ENCODE peak calls at places on chromosomes 16 and 17, in five cellular contexts. One of them, this sample, is unnamed.

GRCh38 chr16:48831081-48831722 is 221.2 kb upstream of the N4BP1 start:
- DNase-seq in IMR-90: no peak
- DNase-seq in heart left ventricle: no peak
- DNase-seq in endothelial cell of umbilical vein: no peak
- DNase-seq in A549: peak; percentile 3
- DNase-seq in this sample: no peak

GRCh38 chr17:68665373-68665772 is 64.2 kb upstream of the FAM20A start:
- DNase-seq in IMR-90: no peak
- DNase-seq in heart left ventricle: no peak
- DNase-seq in endothelial cell of umbilical vein: no peak
- DNase-seq in A549: no peak
- DNase-seq in this sample: no peak

GRCh38 chr17:1050246-1050995 is 53.5 kb downstream of the TIMM22 start:
- DNase-seq in IMR-90: no peak
- DNase-seq in heart left ventricle: peak; percentile 5
- DNase-seq in endothelial cell of umbilical vein: no peak
- DNase-seq in A549: no peak
- DNase-seq in this sample: no peak

GRCh38 chr17:32285770-32286517 is 20.3 kb downstream of the RHBDL3 start:
- DNase-seq in IMR-90: no peak
- DNase-seq in heart left ventricle: no peak
- DNase-seq in endothelial cell of umbilical vein: no peak
- DNase-seq in A549: no peak
- DNase-seq in this sample: no peak

GRCh38 chr17:12987120-12987519 is 30.7 kb downstream of the ELAC2 start:
- DNase-seq in IMR-90: no peak
- DNase-seq in heart left ventricle: no peak
- DNase-seq in endothelial cell of umbilical vein: no peak
- DNase-seq in A549: no peak
- DNase-seq in this sample: no peak

GRCh38 chr16:84175351-84176081 is 11.3 kb downstream of the TAF1C start:
- DNase-seq in IMR-90: peak; percentile 53
- DNase-seq in heart left ventricle: peak; percentile 57
- DNase-seq in endothelial cell of umbilical vein: peak; percentile 52
- DNase-seq in A549: no peak
- DNase-seq in this sample: no peak

GRCh38 chr16:1045363-1046270 is 26.9 kb upstream of the SSTR5 start:
- DNase-seq in IMR-90: no peak
- DNase-seq in heart left ventricle: no peak
- DNase-seq in endothelial cell of umbilical vein: no peak
- DNase-seq in A549: no peak
- DNase-seq in this sample: no peak

GRCh38 chr16:85401917-85402766 is 211.0 kb upstream of the GSE1 start:
- DNase-seq in IMR-90: no peak
- DNase-seq in heart left ventricle: no peak
- DNase-seq in endothelial cell of umbilical vein: no peak
- DNase-seq in A549: no peak
- DNase-seq in this sample: peak; percentile 54

GRCh38 chr16:50863673-50864144 is 121.8 kb downstream of the CYLD start:
- DNase-seq in IMR-90: no peak
- DNase-seq in heart left ventricle: no peak
- DNase-seq in endothelial cell of umbilical vein: no peak
- DNase-seq in A549: no peak
- DNase-seq in this sample: no peak

GRCh38 chr17:39094607-39095308 is 56.7 kb downstream of the PLXDC1 start:
- DNase-seq in IMR-90: no peak
- DNase-seq in heart left ventricle: no peak
- DNase-seq in endothelial cell of umbilical vein: no peak
- DNase-seq in A549: no peak
- DNase-seq in this sample: no peak

GRCh38 chr16:57041182-57042156 is 50.9 kb upstream of the CPNE2 start:
- DNase-seq in IMR-90: no peak
- DNase-seq in heart left ventricle: no peak
- DNase-seq in endothelial cell of umbilical vein: no peak
- DNase-seq in A549: peak; percentile 20
- DNase-seq in this sample: no peak

GRCh38 chr17:10875411-10875810 is 37.5 kb upstream of the PIRT start:
- DNase-seq in IMR-90: no peak
- DNase-seq in heart left ventricle: no peak
- DNase-seq in endothelial cell of umbilical vein: no peak
- DNase-seq in A549: peak; percentile 14
- DNase-seq in this sample: no peak

GRCh38 chr17:80878876-80879722 is 112.5 kb upstream of the CHMP6 start:
- DNase-seq in IMR-90: no peak
- DNase-seq in heart left ventricle: peak; percentile 16
- DNase-seq in endothelial cell of umbilical vein: no peak
- DNase-seq in A549: no peak
- DNase-seq in this sample: no peak

GRCh38 chr17:70945386-70945785 is 776.1 kb downstream of the KCNJ2 start:
- DNase-seq in IMR-90: no peak
- DNase-seq in heart left ventricle: no peak
- DNase-seq in endothelial cell of umbilical vein: no peak
- DNase-seq in A549: no peak
- DNase-seq in this sample: no peak

GRCh38 chr17:72562628-72563188 is 441.9 kb downstream of the SOX9 start:
- DNase-seq in IMR-90: no peak
- DNase-seq in heart left ventricle: no peak
- DNase-seq in endothelial cell of umbilical vein: no peak
- DNase-seq in A549: no peak
- DNase-seq in this sample: no peak

GRCh38 chr16:67773569-67774456 is 32.5 kb downstream of the RANBP10 start:
- DNase-seq in IMR-90: peak; percentile 23
- DNase-seq in heart left ventricle: no peak
- DNase-seq in endothelial cell of umbilical vein: peak; percentile 82
- DNase-seq in A549: no peak
- DNase-seq in this sample: no peak

GRCh38 chr17:73191443-73192218 is 1.2 kb upstream of the COG1 start:
- DNase-seq in IMR-90: peak; percentile 69
- DNase-seq in heart left ventricle: peak; percentile 69
- DNase-seq in endothelial cell of umbilical vein: peak; percentile 77
- DNase-seq in A549: peak; percentile 86
- DNase-seq in this sample: peak; percentile 80

GRCh38 chr17:81553616-81554181 is 1.5 kb upstream of the FAAP100 start:
- DNase-seq in IMR-90: peak; percentile 99
- DNase-seq in heart left ventricle: no peak
- DNase-seq in endothelial cell of umbilical vein: peak; percentile 89
- DNase-seq in A549: peak; percentile 71
- DNase-seq in this sample: no peak

GRCh38 chr16:11060856-11061255 is 116.5 kb downstream of the CLEC16A start:
- DNase-seq in IMR-90: no peak
- DNase-seq in heart left ventricle: no peak
- DNase-seq in endothelial cell of umbilical vein: no peak
- DNase-seq in A549: no peak
- DNase-seq in this sample: peak; percentile 32

GRCh38 chr17:76276461-76277299 is 11.5 kb downstream of the UBALD2 start:
- DNase-seq in IMR-90: peak; percentile 31
- DNase-seq in heart left ventricle: no peak
- DNase-seq in endothelial cell of umbilical vein: no peak
- DNase-seq in A549: no peak
- DNase-seq in this sample: no peak

GRCh38 chr16:49663081-49664057 is 192.5 kb downstream of the ZNF423 start:
- DNase-seq in IMR-90: no peak
- DNase-seq in heart left ventricle: peak; percentile 61
- DNase-seq in endothelial cell of umbilical vein: no peak
- DNase-seq in A549: no peak
- DNase-seq in this sample: no peak

GRCh38 chr16:66304151-66304550 is 62.3 kb upstream of the CDH5 start:
- DNase-seq in IMR-90: no peak
- DNase-seq in heart left ventricle: no peak
- DNase-seq in endothelial cell of umbilical vein: no peak
- DNase-seq in A549: no peak
- DNase-seq in this sample: no peak

GRCh38 chr17:56499799-56500388 is 93.6 kb upstream of the NOG start:
- DNase-seq in IMR-90: peak; percentile 37
- DNase-seq in heart left ventricle: no peak
- DNase-seq in endothelial cell of umbilical vein: peak; percentile 47
- DNase-seq in A549: peak; percentile 66
- DNase-seq in this sample: no peak

GRCh38 chr16:66275795-66276428 is 90.6 kb upstream of the CDH5 start:
- DNase-seq in IMR-90: peak; percentile 76
- DNase-seq in heart left ventricle: no peak
- DNase-seq in endothelial cell of umbilical vein: peak; percentile 73
- DNase-seq in A549: peak; percentile 71
- DNase-seq in this sample: peak; percentile 27

GRCh38 chr17:19024101-19025078 is 19.8 kb upstream of the FAM83G start:
- DNase-seq in IMR-90: peak; percentile 26
- DNase-seq in heart left ventricle: peak; percentile 20
- DNase-seq in endothelial cell of umbilical vein: no peak
- DNase-seq in A549: peak; percentile 49
- DNase-seq in this sample: peak; percentile 30

GRCh38 chr17:69175812-69176517 is 34.3 kb upstream of the ABCA6 start:
- DNase-seq in IMR-90: peak; percentile 79
- DNase-seq in heart left ventricle: no peak
- DNase-seq in endothelial cell of umbilical vein: peak; percentile 42
- DNase-seq in A549: peak; percentile 88
- DNase-seq in this sample: no peak

GRCh38 chr16:28938721-28939120 is 7.0 kb downstream of the CD19 start:
- DNase-seq in IMR-90: no peak
- DNase-seq in heart left ventricle: no peak
- DNase-seq in endothelial cell of umbilical vein: no peak
- DNase-seq in A549: no peak
- DNase-seq in this sample: no peak

GRCh38 chr17:385195-385835 is 32.7 kb upstream of the RPH3AL start:
- DNase-seq in IMR-90: no peak
- DNase-seq in heart left ventricle: peak; percentile 77
- DNase-seq in endothelial cell of umbilical vein: no peak
- DNase-seq in A549: peak; percentile 56
- DNase-seq in this sample: peak; percentile 83

GRCh38 chr17:951388-952132 is 28.0 kb downstream of the NXN start:
- DNase-seq in IMR-90: peak; percentile 89
- DNase-seq in heart left ventricle: no peak
- DNase-seq in endothelial cell of umbilical vein: no peak
- DNase-seq in A549: peak; percentile 84
- DNase-seq in this sample: peak; percentile 85

GRCh38 chr16:17512636-17513220 is 42.0 kb upstream of the XYLT1 start:
- DNase-seq in IMR-90: peak; percentile 74
- DNase-seq in heart left ventricle: no peak
- DNase-seq in endothelial cell of umbilical vein: no peak
- DNase-seq in A549: no peak
- DNase-seq in this sample: no peak

GRCh38 chr17:74089869-74090464 is 113.5 kb upstream of the RPL38 start:
- DNase-seq in IMR-90: no peak
- DNase-seq in heart left ventricle: no peak
- DNase-seq in endothelial cell of umbilical vein: no peak
- DNase-seq in A549: peak; percentile 79
- DNase-seq in this sample: no peak

GRCh38 chr17:60901806-60902205 is 224.2 kb downstream of the BCAS3 start:
- DNase-seq in IMR-90: peak; percentile 81
- DNase-seq in heart left ventricle: no peak
- DNase-seq in endothelial cell of umbilical vein: peak; percentile 7
- DNase-seq in A549: no peak
- DNase-seq in this sample: no peak

GRCh38 chr17:66938656-66939055 is 25.9 kb upstream of the CACNG4 start:
- DNase-seq in IMR-90: no peak
- DNase-seq in heart left ventricle: no peak
- DNase-seq in endothelial cell of umbilical vein: no peak
- DNase-seq in A549: no peak
- DNase-seq in this sample: no peak

GRCh38 chr16:29995911-29996772 is at the start of gene INO80E:
- DNase-seq in IMR-90: peak; percentile 93
- DNase-seq in heart left ventricle: peak; percentile 99
- DNase-seq in endothelial cell of umbilical vein: peak; percentile 95
- DNase-seq in A549: peak; percentile 97
- DNase-seq in this sample: peak; percentile 99
- TF ChIP-seq CTCF in IMR-90: no peak
- TF ChIP-seq CTCF in heart left ventricle: no peak
- TF ChIP-seq CTCF in endothelial cell of umbilical vein: no peak
- TF ChIP-seq CTCF in A549: no peak
- TF ChIP-seq CTCF in this sample: no peak

DNA sequence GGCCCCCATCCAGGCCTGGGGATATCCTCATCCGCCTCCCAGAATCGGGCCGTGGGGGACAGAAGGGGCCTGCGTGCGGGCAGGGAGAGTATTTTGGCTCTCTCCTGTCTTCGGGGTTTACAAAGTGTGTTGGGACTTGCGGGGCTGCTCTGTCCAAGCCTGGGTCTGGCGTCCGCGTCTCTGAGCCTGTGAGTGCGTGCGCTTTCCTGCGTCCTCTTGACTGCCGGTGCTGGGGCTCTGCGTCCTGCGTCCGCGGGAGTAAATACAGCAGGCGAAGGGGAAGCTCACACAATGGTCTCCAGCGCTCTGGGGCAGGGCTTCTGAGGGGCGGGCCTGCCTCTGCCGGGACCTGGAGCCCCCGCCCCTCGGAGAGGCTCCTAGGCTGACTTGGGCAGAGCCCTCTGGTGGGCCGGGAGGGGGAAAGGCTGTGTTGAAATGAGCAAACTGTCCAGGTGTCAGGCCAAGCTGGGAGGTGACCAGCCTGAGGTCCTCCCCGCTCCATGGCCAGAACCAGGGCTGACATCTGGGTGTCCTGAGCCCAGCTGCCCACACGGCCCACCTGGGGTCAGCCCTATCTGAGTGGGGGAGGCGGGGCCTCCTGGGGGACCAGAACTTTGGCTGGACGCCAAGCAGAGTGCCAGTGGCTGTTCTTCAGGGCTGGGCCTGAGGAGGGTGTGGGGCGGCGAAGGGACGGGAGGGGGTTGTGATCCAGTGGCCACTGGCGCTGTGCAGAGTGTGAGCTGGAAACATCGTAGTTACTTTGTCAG is 233.6 kb downstream of the SEC14L1 start:
- DNase-seq in IMR-90: peak; percentile 86
- DNase-seq in heart left ventricle: peak; percentile 94
- DNase-seq in endothelial cell of umbilical vein: peak; percentile 90
- DNase-seq in A549: no peak
- DNase-seq in this sample: peak; percentile 97
- TF ChIP-seq POLR2A in IMR-90: peak; percentile 75
- TF ChIP-seq POLR2A in heart left ventricle: peak; percentile 52
- TF ChIP-seq POLR2A in endothelial cell of umbilical vein: peak; percentile 76
- TF ChIP-seq POLR2A in A549: no peak
- TF ChIP-seq POLR2A in this sample: peak; percentile 79

GRCh38 chr16:81787659-81788058 is 8.6 kb downstream of the PLCG2 start:
- DNase-seq in IMR-90: no peak
- DNase-seq in heart left ventricle: no peak
- DNase-seq in endothelial cell of umbilical vein: no peak
- DNase-seq in A549: no peak
- DNase-seq in this sample: no peak
- H3K4me3 ChIP-seq in IMR-90: no peak overlapping the region
- H3K4me3 ChIP-seq in heart left ventricle: no peak overlapping the region
- H3K4me3 ChIP-seq in endothelial cell of umbilical vein: no peak overlapping the region
- H3K4me3 ChIP-seq in A549: no peak overlapping the region
- H3K4me3 ChIP-seq in this sample: no peak overlapping the region

GRCh38 chr16:23877107-23878070 is 41.6 kb downstream of the PRKCB start:
- DNase-seq in IMR-90: no peak
- DNase-seq in heart left ventricle: no peak
- DNase-seq in endothelial cell of umbilical vein: no peak
- DNase-seq in A549: peak; percentile 12
- DNase-seq in this sample: no peak
- TF ChIP-seq CTCF in IMR-90: no peak
- TF ChIP-seq CTCF in heart left ventricle: no peak
- TF ChIP-seq CTCF in endothelial cell of umbilical vein: peak; percentile 12
- TF ChIP-seq CTCF in A549: no peak
- TF ChIP-seq CTCF in this sample: no peak

DNA sequence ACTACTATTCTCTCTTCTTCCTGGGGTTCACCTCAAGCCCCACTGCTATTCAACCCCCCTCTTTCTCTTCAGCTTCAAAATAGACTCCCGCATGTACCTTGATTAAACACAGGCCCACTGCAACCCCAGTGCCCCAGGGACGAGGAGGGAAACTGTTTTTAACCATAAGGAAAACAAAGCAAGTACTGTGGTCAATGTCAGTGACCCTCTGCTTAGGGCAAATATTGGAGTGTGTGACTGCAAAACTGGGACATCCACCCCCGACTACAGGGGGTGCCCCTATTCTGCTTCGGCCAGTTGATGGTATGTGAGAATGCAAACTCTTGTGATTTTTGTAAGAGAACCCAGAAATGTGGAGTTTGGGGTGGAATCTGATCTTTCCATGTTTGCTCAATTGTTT is 9.5 kb upstream of the PNPO start:
- DNase-seq in IMR-90: no peak
- DNase-seq in heart left ventricle: no peak
- DNase-seq in endothelial cell of umbilical vein: no peak
- DNase-seq in A549: no peak
- DNase-seq in this sample: no peak
- TF ChIP-seq POLR2A in IMR-90: no peak
- TF ChIP-seq POLR2A in heart left ventricle: no peak
- TF ChIP-seq POLR2A in endothelial cell of umbilical vein: no peak
- TF ChIP-seq POLR2A in A549: no peak
- TF ChIP-seq POLR2A in this sample: no peak

This sample was measured in sigmoid colon.